ENCODE peak calls at places on chromosomes 1 and 21, in four cellular contexts. H is trophoblast cell, J is H1, O is H9. R is an unnamed sample.

GRCh38 chr21:28832013-28832714 is 160.5 kb downstream of the LTN1 start:
- DNase-seq in J (no peak), O (no peak), H (no peak), R (peak)

GRCh38 chr21:23245231-23245630 is 2247.0 kb downstream of the NCAM2 start:
- DNase-seq in J (no peak), H (no peak), O (no peak), R (no peak)

GRCh38 chr21:17371470-17371869 is 141.4 kb upstream of the CXADR start:
- DNase-seq in O (no peak), H (no peak), J (no peak), R (peak)

GRCh38 chr1:97906567-97907228 is 14.1 kb downstream of the DPYD start:
- DNase-seq in O (no peak), H (no peak), J (no peak), R (peak)

GRCh38 chr1:3564921-3565831 is 46.1 kb downstream of the MEGF6 start:
- DNase-seq in O (peak), H (no peak), J (peak), R (peak)

GRCh38 chr1:84967666-84968065 is 29.2 kb downstream of the MCOLN2 start:
- DNase-seq in O (no peak), J (no peak), H (no peak), R (no peak)

GRCh38 chr1:60130703-60131102 is 57.1 kb upstream of the C1orf87 start:
- DNase-seq in H (no peak), O (no peak), J (no peak), R (no peak)

GRCh38 chr1:230186874-230187273 is 119.8 kb downstream of the GALNT2 start:
- DNase-seq in O (no peak), J (no peak), H (no peak), R (no peak)

GRCh38 chr1:9655836-9656235 is 4.3 kb downstream of the PIK3CD start:
- DNase-seq in H (no peak), J (no peak), O (no peak), R (no peak)

GRCh38 chr1:3702990-3703728 is 49.1 kb upstream of the CCDC27 start:
- DNase-seq in O (no peak), H (peak), J (no peak), R (no peak)

GRCh38 chr1:23679815-23680214 is 11.8 kb upstream of the RPL11 start:
- DNase-seq in O (no peak), J (no peak), H (no peak), R (no peak)

GRCh38 chr1:164602142-164602429 is 43.1 kb downstream of the PBX1 start:
- DNase-seq in J (no peak), H (peak), O (peak), R (no peak)

GRCh38 chr21:45381865-45382697 is 22.9 kb upstream of the COL18A1 start:
- DNase-seq in O (no peak), J (no peak), H (no peak), R (no peak)

GRCh38 chr21:45380566-45380965 is 24.4 kb upstream of the COL18A1 start:
- DNase-seq in O (no peak), H (no peak), J (no peak), R (no peak)

GRCh38 chr21:45382698-45383000 is 22.3 kb upstream of the COL18A1 start:
- DNase-seq in H (no peak), J (no peak), O (no peak), R (no peak)

GRCh38 chr21:45379901-45380330 is 25.0 kb upstream of the COL18A1 start:
- DNase-seq in O (no peak), H (no peak), J (no peak), R (no peak)

DNA sequence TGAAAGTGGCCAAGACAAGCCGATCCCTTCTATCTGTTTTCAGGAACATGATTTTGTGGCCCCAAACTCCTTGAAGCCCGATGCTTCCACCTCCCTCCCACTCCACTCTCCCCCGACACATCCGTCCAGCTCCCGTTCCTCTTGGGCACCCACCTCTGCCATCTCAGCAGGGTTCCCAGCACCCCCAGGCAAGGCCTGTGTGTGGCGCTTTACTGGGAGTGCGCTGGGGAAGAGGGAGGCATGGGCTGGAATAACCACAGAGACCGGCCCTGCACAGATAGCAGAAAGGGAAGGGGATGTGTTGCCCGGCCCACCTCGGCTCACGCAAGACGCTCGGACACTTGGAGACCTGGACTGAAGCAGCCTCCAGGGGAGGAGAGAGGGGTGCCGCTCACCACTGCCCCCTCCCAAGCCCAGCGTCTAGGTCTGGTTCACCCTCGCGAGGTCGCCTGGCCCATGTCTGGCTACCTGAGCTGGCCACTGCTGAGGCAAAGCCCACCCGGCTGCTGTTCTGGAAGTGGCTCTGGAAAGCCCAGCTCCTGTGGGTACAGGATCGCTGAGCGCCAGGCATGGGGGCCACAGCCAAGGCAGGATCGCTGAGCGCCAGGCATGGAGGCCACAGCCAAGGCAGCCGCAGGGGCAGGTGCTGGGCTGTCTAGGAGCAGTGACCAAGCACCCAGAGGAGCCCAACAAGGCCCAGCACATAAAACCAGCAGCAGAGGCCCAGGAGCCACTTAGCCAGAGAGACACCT is 23.8 kb upstream of the COL18A1 start:
- DNase-seq in O (no peak), H (no peak), J (no peak), R (no peak)
- H2BK12ac ChIP-seq in O (no peak), H (no peak), J (peak), R (no peak)

GRCh38 chr1:224183591-224184312 is 712 bp downstream of the DEGS1 start:
- DNase-seq in H (no peak), J (peak), O (peak), R (peak)
- H2BK12ac ChIP-seq in H (peak), J (no peak), O (no peak), R (peak)

DNA sequence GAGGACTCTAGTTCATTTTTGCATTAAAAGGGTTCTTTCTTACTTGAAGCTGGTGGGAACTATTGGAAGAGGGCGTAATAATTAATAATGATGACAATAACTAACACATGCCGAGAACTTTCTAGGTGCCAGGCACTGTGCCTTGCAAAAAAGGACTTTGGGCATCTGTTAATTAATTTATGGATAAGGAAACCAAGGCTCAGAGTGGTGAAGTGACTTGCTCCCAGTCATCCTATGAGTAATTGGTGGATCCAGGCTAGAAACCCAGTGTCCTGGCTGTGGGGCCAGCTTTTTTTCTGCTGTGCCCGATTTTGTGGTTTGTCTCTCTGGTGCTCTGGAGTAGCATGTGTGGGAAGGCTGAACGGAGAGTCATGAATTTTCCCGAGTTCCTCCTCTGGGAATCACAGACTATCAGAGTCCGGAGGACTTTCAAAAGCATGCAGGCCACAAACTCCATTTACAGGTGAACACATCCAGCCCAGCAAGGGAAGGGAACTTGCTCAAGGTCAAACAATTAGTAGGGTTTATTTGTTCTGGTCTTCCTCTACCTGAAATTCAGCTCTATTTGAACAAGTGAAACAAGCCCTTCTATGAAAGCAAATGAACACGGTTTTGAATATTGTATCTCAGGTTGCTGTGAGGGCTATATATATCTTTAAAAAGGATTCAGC is 23.4 kb downstream of the ROR1 start:
- DNase-seq in O (no peak), J (no peak), H (no peak), R (no peak)
- H2BK12ac ChIP-seq in O (no peak), J (no peak), H (no peak), R (no peak)

GRCh38 chr1:38466486-38466885 is 393.1 kb downstream of the RRAGC start:
- DNase-seq in H (no peak), O (no peak), J (no peak), R (no peak)

GRCh38 chr1:38463074-38463473 is 396.5 kb downstream of the RRAGC start:
- DNase-seq in O (no peak), J (no peak), H (no peak), R (no peak)

GRCh38 chr1:38465463-38465862 is 394.1 kb downstream of the RRAGC start:
- DNase-seq in O (no peak), H (no peak), J (no peak), R (no peak)

DNA sequence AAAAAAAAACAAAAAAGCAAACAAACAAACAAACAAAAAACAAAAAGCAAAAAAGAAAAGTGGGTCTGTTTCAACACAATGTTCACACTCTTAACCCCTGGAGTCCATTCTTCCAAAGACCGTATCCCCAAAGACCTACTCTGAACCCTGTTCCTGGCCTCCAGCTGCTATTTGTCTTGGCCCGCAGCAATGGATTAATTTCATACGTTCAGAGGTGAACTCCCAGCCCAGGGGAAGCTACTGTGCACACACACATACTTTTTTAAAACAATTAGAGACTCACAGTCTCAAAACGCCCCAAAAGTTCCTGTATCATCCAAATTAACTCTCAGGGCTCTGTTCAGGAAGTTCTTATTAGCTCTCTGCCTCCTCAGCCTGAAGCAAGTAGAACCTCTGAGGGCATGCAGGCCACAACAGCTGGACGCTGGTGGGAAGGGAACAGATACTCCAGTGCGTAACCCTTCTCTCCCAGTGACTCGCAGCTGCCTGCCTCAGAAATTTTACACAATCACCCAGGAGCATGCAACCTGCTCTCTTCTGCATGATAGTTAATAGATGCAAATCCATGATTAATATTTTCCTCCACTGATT is 395.4 kb downstream of the RRAGC start:
- DNase-seq in J (no peak), O (no peak), H (no peak), R (no peak)
- H2BK12ac ChIP-seq in J (no peak), O (no peak), H (no peak), R (no peak)